ENCODE peak calls at places on chromosomes 16 and 17, in seven cellular contexts. One of them, this sample, is unnamed.

GRCh38 chr16:49528035-49528434 is 154.4 kb downstream of the C16orf78 start:
- DNase-seq in upper lobe of right lung: no peak
- DNase-seq in A549: no peak
- DNase-seq in caudate nucleus: no peak
- DNase-seq in heart left ventricle: no peak
- DNase-seq in colonic mucosa: no peak
- DNase-seq in ascending aorta: no peak
- DNase-seq in this sample: no peak

GRCh38 chr17:83091257-83092141 is 12.1 kb downstream of the METRNL start:
- DNase-seq in heart left ventricle: no peak
- DNase-seq in ascending aorta: no peak
- DNase-seq in upper lobe of right lung: peak
- DNase-seq in caudate nucleus: no peak
- DNase-seq in colonic mucosa: peak
- DNase-seq in A549: no peak
- DNase-seq in this sample: no peak

GRCh38 chr16:31005350-31006085 is 4.9 kb downstream of the STX1B start:
- DNase-seq in upper lobe of right lung: no peak
- DNase-seq in A549: no peak
- DNase-seq in ascending aorta: no peak
- DNase-seq in caudate nucleus: no peak
- DNase-seq in colonic mucosa: no peak
- DNase-seq in heart left ventricle: no peak
- DNase-seq in this sample: no peak

GRCh38 chr16:6103561-6103960 is 1006.0 kb upstream of the EEF2KMT start:
- DNase-seq in colonic mucosa: no peak
- DNase-seq in ascending aorta: no peak
- DNase-seq in caudate nucleus: no peak
- DNase-seq in A549: no peak
- DNase-seq in heart left ventricle: no peak
- DNase-seq in upper lobe of right lung: no peak
- DNase-seq in this sample: no peak

GRCh38 chr16:85395207-85395912 is 217.8 kb upstream of the GSE1 start:
- DNase-seq in colonic mucosa: peak
- DNase-seq in ascending aorta: peak
- DNase-seq in heart left ventricle: peak
- DNase-seq in caudate nucleus: peak
- DNase-seq in A549: peak
- DNase-seq in upper lobe of right lung: peak
- DNase-seq in this sample: no peak

GRCh38 chr16:34078697-34079096 is 619.3 kb downstream of the TP53TG3F start:
- DNase-seq in A549: no peak
- DNase-seq in ascending aorta: no peak
- DNase-seq in caudate nucleus: no peak
- DNase-seq in colonic mucosa: no peak
- DNase-seq in heart left ventricle: no peak
- DNase-seq in upper lobe of right lung: no peak
- DNase-seq in this sample: no peak

GRCh38 chr17:8997994-8998628 is 23.2 kb upstream of the NTN1 start:
- DNase-seq in heart left ventricle: peak
- DNase-seq in colonic mucosa: peak
- DNase-seq in ascending aorta: no peak
- DNase-seq in A549: peak
- DNase-seq in caudate nucleus: no peak
- DNase-seq in upper lobe of right lung: peak
- DNase-seq in this sample: peak

GRCh38 chr16:86151372-86151950 is 252.5 kb downstream of the IRF8 start:
- DNase-seq in ascending aorta: no peak
- DNase-seq in A549: no peak
- DNase-seq in caudate nucleus: no peak
- DNase-seq in upper lobe of right lung: no peak
- DNase-seq in colonic mucosa: no peak
- DNase-seq in heart left ventricle: no peak
- DNase-seq in this sample: no peak

GRCh38 chr17:37438141-37438540 is 31.5 kb downstream of the TADA2A start:
- DNase-seq in upper lobe of right lung: no peak
- DNase-seq in ascending aorta: no peak
- DNase-seq in A549: no peak
- DNase-seq in caudate nucleus: no peak
- DNase-seq in colonic mucosa: no peak
- DNase-seq in heart left ventricle: no peak
- DNase-seq in this sample: no peak

GRCh38 chr17:60902399-60902798 is 224.7 kb downstream of the BCAS3 start:
- DNase-seq in A549: no peak
- DNase-seq in colonic mucosa: no peak
- DNase-seq in heart left ventricle: no peak
- DNase-seq in caudate nucleus: no peak
- DNase-seq in upper lobe of right lung: no peak
- DNase-seq in ascending aorta: no peak
- DNase-seq in this sample: no peak

GRCh38 chr16:24036614-24037013 is 200.8 kb downstream of the PRKCB start:
- DNase-seq in upper lobe of right lung: no peak
- DNase-seq in ascending aorta: no peak
- DNase-seq in A549: peak
- DNase-seq in colonic mucosa: peak
- DNase-seq in caudate nucleus: peak
- DNase-seq in heart left ventricle: no peak
- DNase-seq in this sample: peak

GRCh38 chr17:67260051-67260987 is 15.3 kb upstream of the HELZ start:
- DNase-seq in heart left ventricle: peak
- DNase-seq in ascending aorta: no peak
- DNase-seq in colonic mucosa: peak
- DNase-seq in caudate nucleus: no peak
- DNase-seq in A549: no peak
- DNase-seq in upper lobe of right lung: peak
- DNase-seq in this sample: no peak

GRCh38 chr17:63932008-63932561 is at the start of gene CD79B:
- DNase-seq in caudate nucleus: no peak
- DNase-seq in heart left ventricle: no peak
- DNase-seq in upper lobe of right lung: no peak
- DNase-seq in A549: no peak
- DNase-seq in ascending aorta: no peak
- DNase-seq in colonic mucosa: no peak
- DNase-seq in this sample: peak

DNA sequence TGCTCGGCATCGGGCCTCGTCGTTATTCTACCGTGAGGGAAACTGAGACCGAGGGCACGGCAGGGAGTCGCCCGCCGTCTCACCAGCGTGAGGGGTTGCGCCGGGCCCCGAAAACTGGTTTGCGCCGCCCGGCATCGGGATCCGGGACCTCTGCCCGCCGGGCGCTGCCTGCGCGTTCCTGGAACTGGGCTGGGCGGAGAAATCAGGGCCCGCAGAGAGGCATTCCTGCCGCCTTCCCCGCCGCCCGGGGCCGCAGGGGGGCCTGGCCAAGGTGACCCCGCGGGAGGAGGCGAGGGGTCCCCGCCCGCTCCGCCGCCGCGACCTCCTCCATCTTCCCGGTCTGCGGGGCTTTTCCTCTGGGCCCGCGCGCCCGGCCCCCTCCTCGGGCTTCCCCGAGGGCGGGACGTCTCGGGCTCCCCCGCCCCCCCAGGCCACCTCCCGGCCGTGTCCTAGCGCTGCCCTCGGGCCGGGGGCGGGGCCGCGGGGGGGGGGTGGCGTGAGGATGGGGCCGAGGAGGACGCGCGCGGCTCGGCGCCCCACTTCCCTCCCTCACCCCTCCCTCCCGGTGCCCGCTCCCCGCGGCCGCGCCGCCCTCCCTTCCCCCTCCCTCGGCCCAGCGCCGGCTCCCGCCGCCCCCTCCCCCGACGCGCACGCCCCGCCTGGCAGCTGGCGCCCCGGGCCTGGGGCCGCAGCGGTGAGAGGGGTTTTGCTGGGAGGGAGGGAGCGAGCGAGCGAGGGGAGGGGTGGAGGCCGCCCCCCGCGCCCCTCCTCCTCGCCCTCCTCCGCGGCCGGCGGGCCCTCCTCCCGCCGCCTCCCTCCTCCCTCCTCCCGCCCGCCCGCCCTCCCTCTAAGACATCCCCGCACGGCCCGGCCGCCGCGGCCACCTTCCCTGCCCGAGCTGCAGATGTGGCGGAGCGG is at the start of gene GLIS2:
- DNase-seq in ascending aorta: no peak
- DNase-seq in caudate nucleus: peak
- DNase-seq in heart left ventricle: peak
- DNase-seq in colonic mucosa: peak
- DNase-seq in upper lobe of right lung: peak
- DNase-seq in A549: peak
- DNase-seq in this sample: no peak
- H3K27ac ChIP-seq in ascending aorta: peak
- H3K27ac ChIP-seq in caudate nucleus: peak
- H3K27ac ChIP-seq in heart left ventricle: peak
- H3K27ac ChIP-seq in colonic mucosa: peak
- H3K27ac ChIP-seq in upper lobe of right lung: peak
- H3K27ac ChIP-seq in A549: peak
- H3K27ac ChIP-seq in this sample: no peak

DNA sequence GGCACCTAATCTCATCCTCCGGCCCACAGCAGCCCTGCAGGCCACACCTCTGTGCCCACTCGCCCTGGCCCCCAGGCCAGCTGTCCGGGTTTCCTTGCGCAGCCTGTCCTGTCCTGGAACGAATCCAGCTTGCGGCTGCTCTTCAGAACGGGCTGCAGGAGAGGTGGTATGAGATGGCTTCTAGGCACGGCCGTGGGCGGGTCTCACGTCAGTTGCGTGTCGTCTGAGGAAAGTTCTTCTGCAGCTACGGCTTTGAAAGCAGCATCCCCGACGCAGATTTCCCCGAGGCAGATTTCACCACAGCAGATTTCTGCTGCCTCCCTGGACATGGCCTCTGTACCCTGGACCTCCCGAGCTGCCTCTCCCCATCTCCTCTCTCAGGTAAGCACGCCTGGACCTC is 18.2 kb downstream of the GALNS start:
- DNase-seq in upper lobe of right lung: no peak
- DNase-seq in colonic mucosa: no peak
- DNase-seq in ascending aorta: no peak
- DNase-seq in A549: no peak
- DNase-seq in heart left ventricle: no peak
- DNase-seq in caudate nucleus: peak
- DNase-seq in this sample: no peak
- H3K27ac ChIP-seq in upper lobe of right lung: no peak
- H3K27ac ChIP-seq in colonic mucosa: no peak
- H3K27ac ChIP-seq in ascending aorta: no peak
- H3K27ac ChIP-seq in A549: no peak
- H3K27ac ChIP-seq in heart left ventricle: no peak
- H3K27ac ChIP-seq in caudate nucleus: no peak
- H3K27ac ChIP-seq in this sample: no peak

GRCh38 chr16:66367968-66368891 is 1.7 kb downstream of the CDH5 start:
- DNase-seq in heart left ventricle: peak
- DNase-seq in caudate nucleus: no peak
- DNase-seq in colonic mucosa: no peak
- DNase-seq in A549: no peak
- DNase-seq in ascending aorta: no peak
- DNase-seq in upper lobe of right lung: peak
- DNase-seq in this sample: no peak
- H3K27ac ChIP-seq in heart left ventricle: peak
- H3K27ac ChIP-seq in caudate nucleus: no peak
- H3K27ac ChIP-seq in colonic mucosa: peak
- H3K27ac ChIP-seq in A549: no peak
- H3K27ac ChIP-seq in ascending aorta: peak
- H3K27ac ChIP-seq in upper lobe of right lung: peak
- H3K27ac ChIP-seq in this sample: no peak

GRCh38 chr17:42684929-42685556 is 2.7 kb downstream of the CNTNAP1 start:
- DNase-seq in A549: no peak
- DNase-seq in ascending aorta: no peak
- DNase-seq in colonic mucosa: no peak
- DNase-seq in heart left ventricle: no peak
- DNase-seq in caudate nucleus: no peak
- DNase-seq in upper lobe of right lung: no peak
- DNase-seq in this sample: no peak

GRCh38 chr17:42684033-42684625 is 1.8 kb downstream of the CNTNAP1 start:
- DNase-seq in ascending aorta: no peak
- DNase-seq in A549: no peak
- DNase-seq in caudate nucleus: no peak
- DNase-seq in heart left ventricle: no peak
- DNase-seq in upper lobe of right lung: peak
- DNase-seq in colonic mucosa: no peak
- DNase-seq in this sample: no peak

GRCh38 chr17:42687707-42688275 is 5.5 kb downstream of the CNTNAP1 start:
- DNase-seq in caudate nucleus: no peak
- DNase-seq in heart left ventricle: no peak
- DNase-seq in ascending aorta: no peak
- DNase-seq in colonic mucosa: no peak
- DNase-seq in upper lobe of right lung: no peak
- DNase-seq in A549: no peak
- DNase-seq in this sample: no peak

GRCh38 chr17:42686520-42687137 is 4.3 kb downstream of the CNTNAP1 start:
- DNase-seq in A549: no peak
- DNase-seq in caudate nucleus: no peak
- DNase-seq in ascending aorta: no peak
- DNase-seq in colonic mucosa: no peak
- DNase-seq in upper lobe of right lung: no peak
- DNase-seq in heart left ventricle: no peak
- DNase-seq in this sample: no peak

GRCh38 chr17:42685831-42686230 is 3.5 kb downstream of the CNTNAP1 start:
- DNase-seq in colonic mucosa: no peak
- DNase-seq in A549: no peak
- DNase-seq in upper lobe of right lung: no peak
- DNase-seq in caudate nucleus: no peak
- DNase-seq in heart left ventricle: no peak
- DNase-seq in ascending aorta: no peak
- DNase-seq in this sample: no peak
- H3K27ac ChIP-seq in colonic mucosa: no peak
- H3K27ac ChIP-seq in A549: no peak
- H3K27ac ChIP-seq in upper lobe of right lung: no peak
- H3K27ac ChIP-seq in caudate nucleus: no peak
- H3K27ac ChIP-seq in heart left ventricle: no peak
- H3K27ac ChIP-seq in ascending aorta: no peak
- H3K27ac ChIP-seq in this sample: no peak

This sample was measured in CD4-positive, alpha-beta T cell.